ENCODE peak calls at places on chromosomes 6 and 20, in five cellular contexts. X is lung, R is progenitor cell of endocrine pancreas, A is GM12865, Q is psoas muscle. P is an unnamed sample.

GRCh38 chr6:122692175-122692598 is 82.0 kb downstream of the PKIB start:
- DNase-seq in X (no peak), R (no peak), A (no peak), Q (no peak), P (peak)

GRCh38 chr6:6788394-6789020 is 200.0 kb downstream of the LY86 start:
- DNase-seq in X (no peak), R (no peak), A (peak), Q (no peak), P (no peak)

GRCh38 chr6:5778317-5778857 is 228.3 kb downstream of the NRN1 start:
- DNase-seq in X (no peak), R (no peak), A (peak), Q (no peak), P (no peak)

GRCh38 chr20:15475483-15475882 is 1097.8 kb downstream of the KIF16B start:
- DNase-seq in X (peak), R (no peak), A (peak), Q (peak), P (no peak)

GRCh38 chr6:57248311-57248895 is 26.3 kb upstream of the RAB23 start:
- DNase-seq in X (no peak), R (no peak), A (no peak), Q (no peak), P (no peak)

GRCh38 chr20:42179768-42180167 is 561.6 kb upstream of the CHD6 start:
- DNase-seq in X (no peak), R (no peak), A (peak), Q (no peak), P (no peak)

GRCh38 chr20:44745122-44745521 is 543 bp upstream of the KCNK15 start:
- DNase-seq in X (no peak), R (no peak), A (no peak), Q (no peak), P (no peak)

GRCh38 chr6:129432738-129433137 is 277.2 kb downstream of the ARHGAP18 start:
- DNase-seq in X (no peak), R (no peak), A (no peak), Q (no peak), P (no peak)

GRCh38 chr6:158706369-158706982 is 56.6 kb downstream of the SYTL3 start:
- DNase-seq in X (peak), R (no peak), A (no peak), Q (peak), P (peak)

GRCh38 chr6:123769431-123769830 is 34.2 kb upstream of the NKAIN2 start:
- DNase-seq in X (no peak), R (no peak), A (no peak), Q (no peak), P (no peak)

GRCh38 chr6:5809471-5809870 is 197.3 kb downstream of the NRN1 start:
- DNase-seq in X (no peak), R (no peak), A (no peak), Q (no peak), P (no peak)

GRCh38 chr6:138401960-138402832 is 1.8 kb upstream of the HEBP2 start:
- DNase-seq in X (no peak), R (no peak), A (no peak), Q (no peak), P (no peak)

GRCh38 chr20:50980071-50980681 is 21.6 kb downstream of the MOCS3 start:
- DNase-seq in X (no peak), R (no peak), A (no peak), Q (no peak), P (peak)

GRCh38 chr20:64092258-64093012 is 8.2 kb upstream of the LKAAEAR1 start:
- DNase-seq in X (no peak), R (no peak), A (no peak), Q (no peak), P (no peak)

GRCh38 chr6:17280552-17281090 is 540 bp upstream of the RBM24 start:
- DNase-seq in X (peak), R (peak), A (no peak), Q (peak), P (peak)
- TF ChIP-seq CTCF in X (no peak), R (peak), A (no peak), Q (peak), P (peak)

DNA sequence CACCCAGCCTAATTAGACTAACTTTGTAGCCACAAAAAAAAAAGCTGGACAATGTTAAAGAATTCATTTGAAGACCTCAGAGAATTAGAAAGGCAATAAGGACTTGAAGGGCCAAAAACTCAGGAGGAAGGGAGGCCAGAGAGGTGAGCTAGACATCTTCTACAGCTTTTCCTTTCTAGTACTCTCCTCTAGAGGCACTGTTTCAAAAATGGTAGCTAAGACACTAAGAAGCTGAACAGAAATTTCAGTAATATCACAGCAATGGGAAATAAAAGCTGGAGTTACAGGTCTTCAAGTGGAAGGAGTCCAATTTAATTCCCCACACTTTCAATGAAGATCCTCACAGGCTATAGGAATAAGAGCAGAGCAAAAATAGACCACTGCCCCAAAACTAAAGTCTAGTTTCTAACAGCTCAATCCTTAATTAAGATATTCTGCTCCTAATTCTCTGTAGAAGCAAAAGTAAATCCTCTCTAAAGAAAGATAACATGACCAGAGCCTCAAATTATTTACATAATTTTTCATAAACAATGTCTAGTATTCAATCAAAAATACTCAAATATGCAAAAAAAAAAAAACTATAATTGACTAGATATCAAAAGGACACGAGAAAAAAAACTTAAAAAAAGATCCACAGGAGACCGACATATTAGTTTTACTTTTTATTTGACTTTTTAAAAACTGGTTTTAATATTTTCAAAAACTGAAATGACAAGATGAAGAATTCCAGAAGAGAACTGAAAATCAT is 63.7 kb downstream of the RNGTT start:
- DNase-seq in X (no peak), R (no peak), A (peak), Q (no peak), P (no peak)
- TF ChIP-seq CTCF in X (no peak), R (peak), A (peak), Q (no peak), P (no peak)

GRCh38 chr6:167825059-167825758 is 1.5 kb upstream of the AFDN start:
- DNase-seq in X (no peak), R (no peak), A (no peak), Q (no peak), P (peak)

GRCh38 chr6:167827588-167828324 is 1.0 kb downstream of the AFDN start:
- DNase-seq in X (peak), R (peak), A (peak), Q (peak), P (peak)

GRCh38 chr6:167825759-167826229 is 917 bp upstream of the AFDN start:
- DNase-seq in X (peak), R (peak), A (peak), Q (peak), P (no peak)

GRCh38 chr6:167827062-167827587 is 414 bp downstream of the AFDN start:
- DNase-seq in X (no peak), R (peak), A (peak), Q (no peak), P (peak)

DNA sequence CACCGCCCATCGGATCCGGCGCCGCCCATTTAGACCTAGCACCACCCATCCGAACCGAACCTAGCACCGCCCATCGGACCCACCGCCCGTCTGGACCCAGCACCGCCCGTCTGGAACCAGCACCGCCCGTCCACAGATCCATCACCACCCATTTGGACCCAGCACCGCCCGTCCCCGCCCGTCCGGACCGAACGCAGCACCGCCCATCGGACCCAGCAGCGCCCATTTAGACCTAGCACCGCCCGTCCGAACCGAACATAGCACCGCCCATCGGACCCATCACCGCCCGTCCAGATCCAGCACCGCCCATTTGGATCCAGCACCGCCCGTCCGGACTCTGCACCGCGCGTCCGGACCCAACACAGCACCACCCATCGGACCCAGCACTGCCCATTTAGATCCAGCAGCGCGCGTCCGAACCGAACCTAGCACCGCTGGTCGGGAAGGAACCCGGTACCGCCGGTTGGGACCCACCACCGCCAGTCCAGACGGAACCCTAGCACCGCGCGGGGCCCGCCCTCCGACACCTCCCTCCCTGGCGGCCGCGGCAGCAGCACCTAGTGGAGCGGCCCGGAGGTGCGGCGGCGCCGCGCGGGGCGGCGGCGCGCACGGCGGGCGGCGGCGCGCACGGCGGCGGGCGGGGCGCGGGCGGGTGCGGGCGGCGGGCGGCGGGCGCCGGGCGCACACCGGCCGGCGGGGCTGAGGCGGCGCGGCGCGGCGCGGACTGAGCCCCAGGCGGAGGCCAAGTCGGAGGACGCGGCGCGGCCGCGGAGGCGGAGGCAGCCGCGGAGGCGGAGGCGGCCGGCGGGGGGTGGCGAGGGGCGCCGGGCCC is at the start of gene AFDN:
- DNase-seq in X (peak), R (peak), A (peak), Q (peak), P (peak)
- TF ChIP-seq CTCF in X (peak), R (peak), A (peak), Q (peak), P (peak)

GRCh38 chr20:55415567-55416142 is 589.7 kb downstream of the CBLN4 start:
- DNase-seq in X (no peak), R (no peak), A (no peak), Q (no peak), P (peak)
- TF ChIP-seq CTCF in X (no peak), R (peak), A (no peak), Q (no peak), P (peak)

GRCh38 chr20:8951136-8951535 is 117.8 kb upstream of the PLCB4 start:
- DNase-seq in X (no peak), R (no peak), A (no peak), Q (no peak), P (no peak)

GRCh38 chr20:8953300-8953699 is 115.6 kb upstream of the PLCB4 start:
- DNase-seq in X (no peak), R (no peak), A (no peak), Q (no peak), P (no peak)
- TF ChIP-seq CTCF in X (no peak), R (no peak), A (no peak), Q (no peak), P (no peak)

DNA sequence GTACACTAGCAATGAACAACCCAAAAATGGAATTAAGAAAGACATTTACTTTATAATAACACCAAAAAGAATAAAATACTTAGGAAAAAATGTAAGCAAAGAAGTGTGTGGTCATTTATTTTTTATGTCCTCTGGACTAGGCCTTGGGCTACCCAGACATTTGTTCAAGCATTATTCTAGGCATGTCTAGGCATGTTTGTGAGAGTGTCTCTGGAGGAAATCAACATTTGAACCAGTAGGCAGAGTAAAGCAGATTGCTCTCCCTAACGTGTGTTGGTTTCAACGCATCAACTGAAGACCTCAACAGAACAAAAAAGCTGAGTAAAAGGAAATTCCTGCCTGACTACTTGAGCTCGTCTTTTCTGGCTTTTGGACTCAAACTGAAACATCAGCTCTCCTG is 84.5 kb downstream of the ANKEF1 start:
- DNase-seq in X (no peak), R (no peak), A (no peak), Q (no peak), P (no peak)
- TF ChIP-seq CTCF in X (no peak), R (no peak), A (no peak), Q (no peak), P (no peak)

DNA sequence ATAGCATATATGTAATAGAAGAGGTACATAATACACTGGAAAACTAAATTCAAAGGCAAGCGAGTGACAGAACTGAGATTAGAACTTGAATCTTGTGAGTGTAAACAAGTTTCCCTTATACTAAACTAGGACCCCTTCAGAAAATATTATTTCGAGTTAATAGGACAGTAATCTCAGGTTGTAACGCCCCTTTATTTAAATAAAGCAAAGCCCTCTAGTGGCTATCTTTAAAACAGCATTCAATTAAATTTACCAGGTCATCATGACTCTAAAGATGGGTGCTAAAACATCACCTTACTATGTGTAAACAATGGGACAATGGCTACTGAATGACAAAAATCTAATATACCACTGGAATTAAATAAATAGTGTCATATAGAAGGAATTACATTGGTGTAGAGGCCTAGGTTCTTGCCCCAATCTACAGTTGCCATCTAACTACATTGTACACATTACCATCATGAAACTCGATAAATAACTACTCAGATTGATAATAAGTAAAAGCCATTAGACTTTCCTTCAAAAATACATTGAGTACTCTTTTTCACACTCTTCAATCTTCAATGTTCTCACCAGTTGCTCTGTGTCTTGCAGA is 255.4 kb upstream of the IRAK1BP1 start:
- DNase-seq in X (no peak), R (no peak), A (peak), Q (no peak), P (peak)
- TF ChIP-seq CTCF in X (no peak), R (peak), A (peak), Q (peak), P (peak)

GRCh38 chr20:62404761-62405107 is 2.4 kb downstream of the CABLES2 start:
- DNase-seq in X (no peak), R (no peak), A (no peak), Q (no peak), P (no peak)

GRCh38 chr20:62405981-62406513 is 1.0 kb downstream of the CABLES2 start:
- DNase-seq in X (no peak), R (no peak), A (no peak), Q (no peak), P (no peak)

GRCh38 chr20:62404112-62404665 is 2.9 kb downstream of the CABLES2 start:
- DNase-seq in X (no peak), R (no peak), A (no peak), Q (no peak), P (no peak)

GRCh38 chr20:62406635-62407176 is 379 bp downstream of the CABLES2 start:
- DNase-seq in X (no peak), R (no peak), A (no peak), Q (peak), P (no peak)

GRCh38 chr20:62405108-62405980 is 1.7 kb downstream of the CABLES2 start:
- DNase-seq in X (peak), R (peak), A (no peak), Q (peak), P (peak)
- TF ChIP-seq CTCF in X (peak), R (peak), A (peak), Q (peak), P (peak)

DNA sequence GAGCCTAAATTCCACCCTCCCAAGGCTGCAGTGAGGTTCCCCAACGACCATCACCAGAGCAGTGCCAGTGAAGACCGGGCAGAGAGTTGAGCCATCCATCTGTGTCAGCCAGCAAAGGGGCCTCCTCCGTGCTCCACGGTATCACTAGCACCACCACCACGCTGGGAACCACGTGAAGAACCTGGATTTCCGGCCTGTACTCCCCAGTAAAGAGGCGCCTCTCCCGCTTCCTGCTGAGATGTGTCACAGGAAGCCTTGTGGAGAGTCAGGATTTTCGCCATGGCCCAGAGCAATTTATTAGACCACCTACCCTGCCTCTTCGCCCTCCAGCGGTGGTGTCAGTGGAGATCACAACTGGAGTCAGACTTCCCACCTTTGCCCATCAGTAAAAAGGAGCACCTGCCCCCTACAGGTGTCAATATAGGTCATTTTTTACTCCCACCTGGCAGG is 28.8 kb downstream of the CPXM1 start:
- DNase-seq in X (no peak), R (no peak), A (peak), Q (no peak), P (no peak)
- TF ChIP-seq CTCF in X (no peak), R (no peak), A (no peak), Q (no peak), P (no peak)

P was measured in AG10803.